ENCODE peak calls at places on chromosomes 16 and 17, in six cellular contexts. S, I, N, E, J and Z are unnamed samples.

GRCh38 chr16:59758848-59759247 is 1024.7 kb upstream of the GOT2 start:
- DNase-seq in S (no peak), I (no peak), N (no peak), E (no peak), J (no peak), Z (no peak)

GRCh38 chr17:50134206-50135110 is 4.5 kb upstream of the SAMD14 start:
- DNase-seq in S (no peak), I (no peak), N (no peak), E (peak), J (no peak), Z (no peak)

GRCh38 chr17:33052856-33053255 is 61.2 kb downstream of the SPACA3 start:
- DNase-seq in S (no peak), I (no peak), N (no peak), E (no peak), J (no peak), Z (no peak)

GRCh38 chr17:72587773-72588511 is 467.1 kb downstream of the SOX9 start:
- DNase-seq in S (no peak), I (peak), N (no peak), E (no peak), J (no peak), Z (no peak)

GRCh38 chr16:89491238-89491869 is 993 bp upstream of the ANKRD11 start:
- DNase-seq in S (no peak), I (no peak), N (no peak), E (no peak), J (no peak), Z (no peak)

GRCh38 chr16:85398688-85399582 is 214.2 kb upstream of the GSE1 start:
- DNase-seq in S (no peak), I (no peak), N (peak), E (peak), J (no peak), Z (no peak)

GRCh38 chr16:82801361-82801760 is 174.6 kb downstream of the CDH13 start:
- DNase-seq in S (no peak), I (no peak), N (no peak), E (no peak), J (no peak), Z (no peak)

GRCh38 chr17:35046740-35047283 is 16.7 kb downstream of the RFFL start:
- DNase-seq in S (no peak), I (peak), N (no peak), E (no peak), J (no peak), Z (no peak)

GRCh38 chr16:24550295-24550694 is 10.9 kb downstream of the RBBP6 start:
- DNase-seq in S (no peak), I (no peak), N (no peak), E (no peak), J (no peak), Z (no peak)

GRCh38 chr17:38611872-38612376 is 6.2 kb upstream of the SRCIN1 start:
- DNase-seq in S (no peak), I (no peak), N (no peak), E (no peak), J (no peak), Z (no peak)

GRCh38 chr16:13154799-13155198 is 253.4 kb downstream of the SHISA9 start:
- DNase-seq in S (no peak), I (no peak), N (no peak), E (no peak), J (no peak), Z (no peak)

GRCh38 chr17:18143044-18143936 is 34.7 kb downstream of the MYO15A start:
- DNase-seq in S (no peak), I (no peak), N (no peak), E (no peak), J (no peak), Z (no peak)

GRCh38 chr17:51612692-51613091 is 352.3 kb downstream of the UTP18 start:
- DNase-seq in S (no peak), I (no peak), N (no peak), E (no peak), J (no peak), Z (no peak)

GRCh38 chr16:83338941-83339340 is 468.8 kb upstream of the HSBP1 start:
- DNase-seq in S (no peak), I (no peak), N (no peak), E (no peak), J (no peak), Z (no peak)

GRCh38 chr17:50665838-50666237 is 31.2 kb downstream of the ABCC3 start:
- DNase-seq in S (no peak), I (no peak), N (no peak), E (no peak), J (no peak), Z (no peak)

GRCh38 chr17:80785477-80786178 is 206.0 kb upstream of the CHMP6 start:
- DNase-seq in S (no peak), I (no peak), N (peak), E (no peak), J (no peak), Z (no peak)

GRCh38 chr16:68328151-68328859 is 17.5 kb downstream of the PRMT7 start:
- DNase-seq in S (peak), I (peak), N (peak), E (peak), J (peak), Z (peak)

GRCh38 chr16:29816694-29817441 is 916 bp downstream of the PAGR1 start:
- DNase-seq in S (no peak), I (peak), N (peak), E (peak), J (no peak), Z (peak)

GRCh38 chr16:86630471-86630870 is 52.1 kb downstream of the FOXL1 start:
- DNase-seq in S (no peak), I (no peak), N (no peak), E (no peak), J (peak), Z (no peak)

GRCh38 chr17:31313982-31314787 is at the start of gene EVI2B:
- DNase-seq in S (no peak), I (no peak), N (no peak), E (no peak), J (no peak), Z (no peak)

GRCh38 chr16:19138601-19139000 is 24.8 kb downstream of the ITPRIPL2 start:
- DNase-seq in S (no peak), I (peak), N (peak), E (peak), J (peak), Z (no peak)
- H3K27ac ChIP-seq in S (no peak), I (peak), N (peak), E (no peak), J (no peak), Z (no peak)

DNA sequence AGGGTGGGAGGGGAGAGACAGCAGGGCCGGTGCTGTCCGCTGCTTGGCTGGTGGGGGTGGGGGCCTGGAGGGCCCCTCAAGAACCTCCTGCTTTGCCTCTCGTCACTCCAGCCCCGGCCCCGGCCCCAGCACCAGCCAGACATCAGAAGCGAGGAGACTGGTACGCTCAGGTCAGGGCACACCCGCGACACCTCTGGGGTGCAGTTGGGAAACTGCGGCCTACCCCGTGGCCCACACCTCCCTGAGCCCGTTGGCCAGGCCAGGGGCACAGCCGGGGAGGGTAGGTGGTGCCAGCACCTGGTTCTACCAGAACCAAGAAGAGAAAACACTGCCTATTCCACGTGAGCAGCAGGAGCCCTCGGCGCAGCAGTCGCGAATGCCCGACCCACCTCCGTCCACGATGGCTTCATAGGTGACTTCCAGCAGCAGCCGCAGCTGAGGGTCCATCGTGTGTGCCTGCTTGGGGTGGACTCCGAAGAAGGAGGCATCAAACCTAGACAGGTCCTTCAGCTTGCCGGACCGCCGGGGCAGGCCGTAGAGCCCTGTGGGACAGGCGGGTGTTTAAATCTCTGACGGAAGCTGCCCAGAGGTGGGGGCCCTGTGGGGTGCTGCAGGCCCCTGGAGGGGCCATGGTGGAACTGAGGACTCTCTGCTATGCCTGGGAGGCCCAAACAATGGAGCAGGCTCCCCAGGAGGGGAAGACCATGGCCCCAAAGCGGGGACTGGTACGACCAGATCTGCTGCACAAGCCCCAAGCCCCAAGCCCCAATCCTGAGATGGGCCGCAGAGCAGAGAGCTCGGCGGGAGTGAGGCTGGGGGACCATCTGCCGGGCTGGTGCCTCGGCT is 2.9 kb downstream of the FASN start:
- DNase-seq in S (no peak), I (no peak), N (no peak), E (peak), J (no peak), Z (no peak)
- H3K27ac ChIP-seq in S (no peak), I (no peak), N (no peak), E (no peak), J (no peak), Z (no peak)

GRCh38 chr17:71024969-71025368 is 855.6 kb downstream of the KCNJ2 start:
- DNase-seq in S (no peak), I (no peak), N (no peak), E (no peak), J (no peak), Z (no peak)
- H3K27ac ChIP-seq in S (no peak), I (no peak), N (no peak), E (no peak), J (no peak), Z (no peak)

GRCh38 chr16:19518423-19518822 is 3.5 kb downstream of the GDE1 start:
- DNase-seq in S (no peak), I (no peak), N (no peak), E (no peak), J (no peak), Z (no peak)
- H3K27ac ChIP-seq in S (no peak), I (peak), N (no peak), E (no peak), J (no peak), Z (no peak)

GRCh38 chr16:10754941-10755340 is 11.3 kb downstream of the NUBP1 start:
- DNase-seq in S (no peak), I (peak), N (no peak), E (no peak), J (no peak), Z (no peak)
- H3K27ac ChIP-seq in S (no peak), I (peak), N (no peak), E (no peak), J (no peak), Z (no peak)

DNA sequence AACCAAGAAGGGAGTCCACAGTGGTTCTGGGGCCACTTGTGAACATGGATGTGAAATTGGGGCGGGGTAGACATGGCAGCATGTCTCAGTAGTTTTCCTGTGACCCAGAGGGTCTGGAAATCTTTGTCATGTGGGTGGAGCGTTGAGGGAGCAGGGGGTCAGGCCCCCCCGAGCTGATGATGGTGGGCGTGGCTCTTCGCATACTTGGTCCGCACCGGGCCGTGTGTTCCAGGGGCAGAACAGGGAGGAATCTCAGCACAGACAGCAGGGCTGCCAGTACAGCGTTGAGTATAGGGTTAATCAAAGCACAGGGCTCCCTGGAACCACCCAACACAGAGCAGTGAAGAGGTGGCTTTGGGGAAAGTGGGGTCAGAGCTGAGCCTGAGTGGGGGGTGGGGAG is 267.5 kb downstream of the SEC14L1 start:
- DNase-seq in S (no peak), I (no peak), N (no peak), E (no peak), J (no peak), Z (no peak)
- H3K27ac ChIP-seq in S (peak), I (no peak), N (peak), E (no peak), J (peak), Z (no peak)

DNA sequence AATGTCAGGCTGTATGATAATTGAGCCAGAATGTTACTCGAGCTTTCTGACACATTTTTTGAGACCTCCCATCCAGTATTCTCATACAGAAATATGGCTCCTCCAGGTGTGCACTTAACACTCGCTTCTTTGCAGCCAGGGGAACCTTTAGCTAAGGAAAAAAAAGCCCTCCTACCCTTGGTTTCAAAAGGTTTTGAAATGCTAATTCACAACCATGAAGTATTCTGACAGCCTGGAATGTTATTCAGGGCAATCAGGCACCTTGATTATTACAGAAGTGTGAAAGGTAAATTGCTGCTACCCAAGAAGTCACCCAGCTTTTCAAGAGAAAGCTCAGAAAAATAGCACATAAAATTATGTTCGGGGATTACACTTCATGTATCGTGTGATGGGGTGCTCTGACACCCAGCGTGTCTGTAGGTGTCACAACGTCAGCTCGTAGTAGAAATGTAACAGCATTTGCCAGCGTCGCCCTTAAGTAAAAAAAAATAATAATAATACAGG is 41.1 kb downstream of the NTN1 start:
- DNase-seq in S (no peak), I (no peak), N (no peak), E (no peak), J (no peak), Z (no peak)
- H3K27ac ChIP-seq in S (no peak), I (no peak), N (no peak), E (no peak), J (no peak), Z (no peak)

GRCh38 chr17:44775838-44776621 is 17.2 kb downstream of the ADAM11 start:
- DNase-seq in S (no peak), I (peak), N (no peak), E (peak), J (peak), Z (peak)
- H3K27ac ChIP-seq in S (no peak), I (no peak), N (no peak), E (no peak), J (no peak), Z (peak)

GRCh38 chr17:19250421-19251141 is 13.4 kb downstream of the EPN2 start:
- DNase-seq in S (no peak), I (no peak), N (no peak), E (peak), J (no peak), Z (peak)

GRCh38 chr17:19248149-19248922 is 11.2 kb downstream of the EPN2 start:
- DNase-seq in S (no peak), I (peak), N (no peak), E (no peak), J (no peak), Z (no peak)

GRCh38 chr17:19247423-19247822 is 10.3 kb downstream of the EPN2 start:
- DNase-seq in S (no peak), I (no peak), N (peak), E (no peak), J (no peak), Z (no peak)

GRCh38 chr17:19249681-19250080 is 12.5 kb downstream of the EPN2 start:
- DNase-seq in S (no peak), I (no peak), N (no peak), E (no peak), J (peak), Z (no peak)

DNA sequence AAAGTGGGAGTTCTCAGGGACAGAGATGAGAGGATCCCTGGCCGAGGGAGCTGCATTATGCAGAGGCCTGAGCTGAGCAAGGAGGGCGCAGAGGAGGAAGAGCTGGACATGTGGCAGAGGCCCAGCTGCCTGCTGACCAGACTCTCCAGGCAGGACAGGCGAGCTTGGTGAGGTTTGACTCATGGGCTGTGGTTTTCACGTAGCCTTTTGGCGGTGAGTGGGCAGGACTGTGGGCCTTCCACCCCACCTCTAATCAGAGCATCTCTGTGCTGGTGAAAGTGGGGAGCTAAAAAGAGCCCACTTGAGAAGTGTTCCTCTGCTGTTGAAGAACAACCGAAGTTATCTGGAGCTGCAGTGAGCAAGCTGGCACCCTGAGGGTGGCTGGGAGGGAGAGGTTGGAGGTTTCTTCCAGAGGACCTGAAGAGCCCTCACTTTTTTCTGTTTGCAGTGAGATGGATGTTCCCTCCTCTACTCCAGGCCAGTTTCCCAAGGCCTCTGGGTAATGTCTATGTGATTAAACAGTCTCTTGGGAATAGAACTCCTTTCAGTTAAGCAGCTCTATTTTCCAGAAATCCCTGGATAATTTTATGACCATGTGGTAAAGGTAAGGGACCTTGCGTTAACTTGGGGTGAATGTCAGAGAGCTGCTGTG is 11.9 kb downstream of the EPN2 start:
- DNase-seq in S (no peak), I (peak), N (peak), E (peak), J (no peak), Z (peak)
- H3K27ac ChIP-seq in S (no peak), I (peak), N (peak), E (peak), J (no peak), Z (no peak)